ENCODE peak calls at places on chromosomes 11 and 22, in seven cellular contexts. One of them, this sample, is unnamed.

GRCh38 chr22:50151571-50152537 is 18.7 kb upstream of the PANX2 start:
- DNase-seq in body of pancreas: no peak
- DNase-seq in transverse colon: no peak
- DNase-seq in ovary: no peak
- DNase-seq in heart left ventricle: no peak
- DNase-seq in Peyer's patch: no peak
- DNase-seq in A549: no peak
- DNase-seq in this sample: no peak

GRCh38 chr11:15826826-15827225 is 529.5 kb downstream of the SOX6 start:
- DNase-seq in A549: peak; percentile 20
- DNase-seq in transverse colon: peak; percentile 32
- DNase-seq in body of pancreas: peak; percentile 32
- DNase-seq in ovary: peak; percentile 35
- DNase-seq in Peyer's patch: no peak
- DNase-seq in heart left ventricle: peak; percentile 35
- DNase-seq in this sample: no peak

GRCh38 chr22:30217698-30218565 is 28.6 kb downstream of the LIF start:
- DNase-seq in transverse colon: no peak
- DNase-seq in ovary: no peak
- DNase-seq in A549: no peak
- DNase-seq in Peyer's patch: no peak
- DNase-seq in heart left ventricle: no peak
- DNase-seq in body of pancreas: no peak
- DNase-seq in this sample: no peak

GRCh38 chr11:93740031-93740801 is 1.1 kb downstream of the TAF1D start:
- DNase-seq in ovary: peak; percentile 30
- DNase-seq in Peyer's patch: peak; percentile 41
- DNase-seq in transverse colon: peak; percentile 19
- DNase-seq in A549: peak; percentile 25
- DNase-seq in heart left ventricle: no peak
- DNase-seq in body of pancreas: peak; percentile 45
- DNase-seq in this sample: peak; percentile 78

GRCh38 chr11:697811-698311 is 2.2 kb downstream of the TMEM80 start:
- DNase-seq in heart left ventricle: no peak
- DNase-seq in A549: no peak
- DNase-seq in Peyer's patch: no peak
- DNase-seq in transverse colon: no peak
- DNase-seq in body of pancreas: no peak
- DNase-seq in ovary: peak; percentile 22
- DNase-seq in this sample: no peak

GRCh38 chr11:28679795-28680194 is 571.6 kb downstream of the METTL15 start:
- DNase-seq in transverse colon: no peak
- DNase-seq in A549: no peak
- DNase-seq in ovary: no peak
- DNase-seq in heart left ventricle: no peak
- DNase-seq in Peyer's patch: no peak
- DNase-seq in body of pancreas: no peak
- DNase-seq in this sample: no peak

GRCh38 chr11:40032331-40032730 is 1427.1 kb downstream of the LRRC4C start:
- DNase-seq in body of pancreas: no peak
- DNase-seq in heart left ventricle: no peak
- DNase-seq in A549: no peak
- DNase-seq in Peyer's patch: no peak
- DNase-seq in transverse colon: no peak
- DNase-seq in ovary: no peak
- DNase-seq in this sample: no peak

GRCh38 chr22:35995772-35996171 is 32.9 kb downstream of the RBFOX2 start:
- DNase-seq in Peyer's patch: no peak
- DNase-seq in body of pancreas: peak; percentile 22
- DNase-seq in heart left ventricle: peak; percentile 79
- DNase-seq in A549: no peak
- DNase-seq in ovary: peak; percentile 88
- DNase-seq in transverse colon: peak; percentile 66
- DNase-seq in this sample: no peak

GRCh38 chr11:86047275-86047991 is 21.5 kb downstream of the PICALM start:
- DNase-seq in transverse colon: no peak
- DNase-seq in A549: no peak
- DNase-seq in heart left ventricle: no peak
- DNase-seq in body of pancreas: no peak
- DNase-seq in Peyer's patch: no peak
- DNase-seq in ovary: no peak
- DNase-seq in this sample: no peak

GRCh38 chr22:41094036-41094435 is 1.6 kb downstream of the EP300 start:
- DNase-seq in A549: peak; percentile 21
- DNase-seq in body of pancreas: no peak
- DNase-seq in transverse colon: peak; percentile 39
- DNase-seq in Peyer's patch: no peak
- DNase-seq in ovary: no peak
- DNase-seq in heart left ventricle: no peak
- DNase-seq in this sample: no peak

DNA sequence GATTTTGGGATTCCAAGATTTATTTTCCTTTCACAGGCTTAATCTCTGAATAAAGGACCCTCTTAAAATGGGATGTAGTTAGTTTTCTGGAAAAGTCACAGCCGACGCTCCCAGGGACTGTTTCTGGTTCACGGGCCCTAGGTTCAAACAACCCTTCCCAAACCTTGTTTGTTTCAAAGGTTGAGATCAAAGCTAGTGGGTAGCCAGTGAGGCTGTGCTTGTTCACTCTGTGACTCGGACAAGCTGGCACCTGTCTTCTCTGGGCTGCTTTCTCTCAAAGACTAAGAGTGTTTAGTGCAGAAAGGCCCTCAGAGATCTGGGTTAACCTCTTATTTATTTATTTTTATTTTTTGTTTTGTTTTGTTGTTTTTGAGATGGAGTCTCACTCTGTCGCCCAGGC is 13.0 kb upstream of the MALAT1 start:
- DNase-seq in heart left ventricle: no peak
- DNase-seq in Peyer's patch: no peak
- DNase-seq in A549: no peak
- DNase-seq in ovary: no peak
- DNase-seq in body of pancreas: no peak
- DNase-seq in transverse colon: no peak
- DNase-seq in this sample: no peak
- H3K4me1 ChIP-seq in heart left ventricle: peaks cover 63% of the 10 kb centered on the region
- H3K4me1 ChIP-seq in Peyer's patch: peaks cover 16% of the 10 kb centered on the region
- H3K4me1 ChIP-seq in A549: peaks cover 82% of the 10 kb centered on the region
- H3K4me1 ChIP-seq in ovary: peaks cover 39% of the 10 kb centered on the region
- H3K4me1 ChIP-seq in body of pancreas: peaks cover 37% of the 10 kb centered on the region
- H3K4me1 ChIP-seq in transverse colon: peaks cover 68% of the 10 kb centered on the region
- H3K4me1 ChIP-seq in this sample: peaks cover 23% of the 10 kb centered on the region

GRCh38 chr11:47271961-47272661 is 2.2 kb downstream of the MADD start:
- DNase-seq in heart left ventricle: peak; percentile 73
- DNase-seq in A549: no peak
- DNase-seq in transverse colon: peak; percentile 60
- DNase-seq in Peyer's patch: peak; percentile 53
- DNase-seq in body of pancreas: peak; percentile 53
- DNase-seq in ovary: no peak
- DNase-seq in this sample: no peak
- TF ChIP-seq POLR2A in heart left ventricle: no peak
- TF ChIP-seq POLR2A in A549: no peak
- TF ChIP-seq POLR2A in transverse colon: no peak
- TF ChIP-seq POLR2A in Peyer's patch: no peak
- TF ChIP-seq POLR2A in body of pancreas: peak; percentile 22
- TF ChIP-seq POLR2A in ovary: no peak
- TF ChIP-seq POLR2A in this sample: no peak

GRCh38 chr11:12111482-12112149 is 1.2 kb downstream of the MICAL2 start:
- DNase-seq in body of pancreas: no peak
- DNase-seq in Peyer's patch: no peak
- DNase-seq in heart left ventricle: no peak
- DNase-seq in A549: no peak
- DNase-seq in ovary: no peak
- DNase-seq in transverse colon: no peak
- DNase-seq in this sample: no peak

GRCh38 chr11:12112150-12112520 is 1.7 kb downstream of the MICAL2 start:
- DNase-seq in heart left ventricle: no peak
- DNase-seq in A549: no peak
- DNase-seq in ovary: no peak
- DNase-seq in body of pancreas: no peak
- DNase-seq in transverse colon: no peak
- DNase-seq in Peyer's patch: no peak
- DNase-seq in this sample: no peak

GRCh38 chr11:12114487-12115033 is 4.2 kb downstream of the MICAL2 start:
- DNase-seq in transverse colon: no peak
- DNase-seq in A549: no peak
- DNase-seq in Peyer's patch: no peak
- DNase-seq in heart left ventricle: no peak
- DNase-seq in ovary: peak; percentile 49
- DNase-seq in body of pancreas: no peak
- DNase-seq in this sample: no peak

GRCh38 chr11:12113294-12113693 is 2.9 kb downstream of the MICAL2 start:
- DNase-seq in body of pancreas: no peak
- DNase-seq in heart left ventricle: no peak
- DNase-seq in A549: no peak
- DNase-seq in transverse colon: no peak
- DNase-seq in ovary: no peak
- DNase-seq in Peyer's patch: no peak
- DNase-seq in this sample: no peak

GRCh38 chr11:12112731-12113130 is 2.3 kb downstream of the MICAL2 start:
- DNase-seq in A549: no peak
- DNase-seq in ovary: no peak
- DNase-seq in Peyer's patch: no peak
- DNase-seq in heart left ventricle: no peak
- DNase-seq in transverse colon: no peak
- DNase-seq in body of pancreas: no peak
- DNase-seq in this sample: no peak
- H3K4me1 ChIP-seq in A549: peaks cover 32% of the 10 kb centered on the region
- H3K4me1 ChIP-seq in ovary: peaks cover 4% of the 10 kb centered on the region
- H3K4me1 ChIP-seq in Peyer's patch: no peaks in the 10 kb centered on the region
- H3K4me1 ChIP-seq in heart left ventricle: peaks cover 51% of the 10 kb centered on the region
- H3K4me1 ChIP-seq in transverse colon: peaks cover 59% of the 10 kb centered on the region
- H3K4me1 ChIP-seq in body of pancreas: peaks cover 16% of the 10 kb centered on the region
- H3K4me1 ChIP-seq in this sample: peaks cover 11% of the 10 kb centered on the region

DNA sequence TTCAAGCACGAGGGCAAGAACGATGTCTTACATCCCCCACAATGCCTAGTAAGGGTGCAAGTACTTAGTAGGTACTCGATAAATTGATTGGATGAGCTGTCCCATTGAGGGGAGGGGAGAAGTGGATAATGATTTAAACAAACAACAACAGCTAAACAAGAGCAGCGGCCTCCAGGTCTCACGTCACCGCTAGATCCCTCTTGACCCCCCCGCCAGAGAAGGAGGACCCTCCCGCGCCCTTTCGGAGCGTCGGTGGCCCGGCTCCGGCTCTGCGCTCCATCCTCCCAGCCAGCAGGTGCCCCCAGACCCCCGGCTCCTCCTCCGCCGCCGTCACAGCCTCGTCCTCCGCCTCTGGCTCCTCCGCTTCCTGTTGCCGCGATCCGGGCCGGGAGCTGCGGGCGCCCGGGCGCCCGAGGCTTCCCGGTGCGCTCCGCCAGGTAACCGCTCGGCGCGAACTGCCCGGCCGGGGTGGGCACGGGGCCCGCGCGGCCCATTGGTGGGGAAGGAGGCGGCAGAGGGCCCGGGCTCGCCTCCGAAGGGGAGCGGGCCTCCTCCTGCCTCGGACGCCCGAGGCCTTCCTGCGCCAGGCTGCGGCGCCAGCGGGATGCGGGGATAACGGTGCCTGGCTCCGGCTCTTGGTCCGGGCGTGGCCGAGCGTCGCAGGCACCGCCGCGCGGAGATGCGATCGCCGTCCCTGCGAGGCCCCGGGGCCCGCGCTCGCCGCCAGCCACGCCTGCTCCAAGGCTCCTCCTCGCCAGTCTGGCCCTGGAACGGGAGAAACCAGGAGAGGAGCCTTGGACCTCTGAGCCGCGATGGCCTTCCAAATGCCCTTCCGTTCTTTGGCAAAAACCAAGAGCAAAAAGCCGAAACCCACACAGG is at the start of gene TLCD5:
- DNase-seq in ovary: peak; percentile 82
- DNase-seq in heart left ventricle: peak; percentile 76
- DNase-seq in Peyer's patch: no peak
- DNase-seq in body of pancreas: peak; percentile 62
- DNase-seq in transverse colon: peak; percentile 36
- DNase-seq in A549: peak; percentile 78
- DNase-seq in this sample: peak; percentile 84
- TF ChIP-seq POLR2A in ovary: peak; percentile 62
- TF ChIP-seq POLR2A in heart left ventricle: peak; percentile 85
- TF ChIP-seq POLR2A in Peyer's patch: no peak
- TF ChIP-seq POLR2A in body of pancreas: peak; percentile 62
- TF ChIP-seq POLR2A in transverse colon: peak; percentile 31
- TF ChIP-seq POLR2A in A549: peak; percentile 54
- TF ChIP-seq POLR2A in this sample: no peak

GRCh38 chr22:42342426-42343135 is 72.1 kb upstream of the TCF20 start:
- DNase-seq in transverse colon: no peak
- DNase-seq in heart left ventricle: no peak
- DNase-seq in ovary: peak; percentile 35
- DNase-seq in A549: no peak
- DNase-seq in Peyer's patch: no peak
- DNase-seq in body of pancreas: no peak
- DNase-seq in this sample: no peak

GRCh38 chr22:42341779-42342178 is 71.3 kb upstream of the TCF20 start:
- DNase-seq in Peyer's patch: no peak
- DNase-seq in A549: no peak
- DNase-seq in body of pancreas: no peak
- DNase-seq in ovary: no peak
- DNase-seq in transverse colon: no peak
- DNase-seq in heart left ventricle: no peak
- DNase-seq in this sample: no peak

GRCh38 chr22:42338502-42338901 is 68.0 kb upstream of the TCF20 start:
- DNase-seq in ovary: no peak
- DNase-seq in A549: no peak
- DNase-seq in Peyer's patch: no peak
- DNase-seq in transverse colon: peak; percentile 65
- DNase-seq in body of pancreas: no peak
- DNase-seq in heart left ventricle: no peak
- DNase-seq in this sample: no peak

GRCh38 chr22:42340695-42341383 is 70.4 kb upstream of the TCF20 start:
- DNase-seq in ovary: no peak
- DNase-seq in body of pancreas: no peak
- DNase-seq in Peyer's patch: no peak
- DNase-seq in heart left ventricle: no peak
- DNase-seq in A549: no peak
- DNase-seq in transverse colon: no peak
- DNase-seq in this sample: no peak

DNA sequence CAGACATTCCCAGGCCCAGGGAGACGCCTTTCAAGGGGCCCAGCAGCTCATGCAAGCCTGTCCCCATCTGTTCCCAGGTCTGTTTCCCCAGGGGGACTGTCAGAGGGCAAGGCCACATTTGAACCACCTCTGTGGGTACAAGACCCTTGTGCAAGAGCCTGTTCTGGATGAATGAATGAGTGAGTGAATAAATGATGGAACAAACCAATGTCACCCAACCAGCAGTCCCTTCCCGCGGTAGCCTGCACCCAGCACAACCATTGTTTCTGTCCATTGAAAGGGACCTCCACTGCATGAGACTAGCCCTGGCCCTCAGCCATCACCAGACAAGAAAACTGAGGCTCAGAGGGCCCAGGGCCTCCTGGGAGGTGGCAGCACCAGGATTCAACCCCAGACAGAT is 69.7 kb upstream of the TCF20 start:
- DNase-seq in body of pancreas: no peak
- DNase-seq in Peyer's patch: no peak
- DNase-seq in A549: no peak
- DNase-seq in heart left ventricle: no peak
- DNase-seq in transverse colon: no peak
- DNase-seq in ovary: no peak
- DNase-seq in this sample: no peak
- H3K4me1 ChIP-seq in body of pancreas: peaks cover 16% of the 10 kb centered on the region
- H3K4me1 ChIP-seq in Peyer's patch: no peaks in the 10 kb centered on the region
- H3K4me1 ChIP-seq in A549: peaks cover 9% of the 10 kb centered on the region
- H3K4me1 ChIP-seq in heart left ventricle: no peaks in the 10 kb centered on the region
- H3K4me1 ChIP-seq in transverse colon: peaks cover 22% of the 10 kb centered on the region
- H3K4me1 ChIP-seq in ovary: peaks cover 2% of the 10 kb centered on the region
- H3K4me1 ChIP-seq in this sample: peaks cover 8% of the 10 kb centered on the region

This sample was measured in spleen.